ENCODE peak calls at places on chromosomes 7 and 10, in six cellular contexts. H, F, Z, C, K and G are unnamed samples.

GRCh38 chr7:42181566-42181965 is 55.4 kb downstream of the GLI3 start:
- DNase-seq in H (no peak), F (no peak), Z (no peak), C (no peak), K (no peak), G (no peak)

GRCh38 chr10:104641150-104642000 is at the start of gene SORCS3:
- DNase-seq in H (no peak), F (no peak), Z (no peak), C (no peak), K (no peak), G (no peak)

GRCh38 chr7:22672892-22673637 is 53.9 kb upstream of the IL6 start:
- DNase-seq in H (no peak), F (no peak), Z (no peak), C (no peak), K (no peak), G (no peak)

GRCh38 chr7:73449422-73449821 is 15.8 kb downstream of the FZD9 start:
- DNase-seq in H (no peak), F (no peak), Z (no peak), C (no peak), K (peak), G (no peak)

GRCh38 chr7:150363872-150364271 is 4.8 kb upstream of the REPIN1 start:
- DNase-seq in H (no peak), F (no peak), Z (no peak), C (no peak), K (no peak), G (no peak)

GRCh38 chr10:88849224-88849623 is 2.4 kb downstream of the ANKRD22 start:
- DNase-seq in H (no peak), F (no peak), Z (peak), C (no peak), K (no peak), G (no peak)

GRCh38 chr10:32413513-32413912 is 32.4 kb upstream of the CCDC7 start:
- DNase-seq in H (no peak), F (no peak), Z (peak), C (peak), K (no peak), G (no peak)

GRCh38 chr7:32588657-32589056 is 93.4 kb downstream of the AVL9 start:
- DNase-seq in H (no peak), F (no peak), Z (peak), C (no peak), K (no peak), G (no peak)

GRCh38 chr7:12030116-12030515 is 181.0 kb upstream of the TMEM106B start:
- DNase-seq in H (no peak), F (no peak), Z (no peak), C (peak), K (no peak), G (no peak)